ENCODE peak calls at places on chromosome 17, in ten cellular contexts. V is mucosa of descending colon, L is heart right ventricle, G is uterus, F is epithelial cell of esophagus, W is endodermal cell, Q is mesendoderm, H is Caco-2, C is upper lobe of right lung, P is ovary. A is an unnamed sample.

GRCh38 chr17:62792122-62792800 is 15.9 kb downstream of the MARCHF10 start:
- DNase-seq in P (no peak), C (no peak), V (no peak), F (peak), Q (no peak), H (no peak), W (peak), L (no peak), G (no peak), A (peak)

GRCh38 chr17:65387322-65387721 is 174.1 kb downstream of the AXIN2 start:
- DNase-seq in P (no peak), G (no peak), F (no peak), L (no peak), Q (no peak), H (no peak), C (no peak), V (no peak), W (no peak), A (no peak)

GRCh38 chr17:77315551-77316190 is 174.9 kb downstream of the SEC14L1 start:
- DNase-seq in F (no peak), H (no peak), P (no peak), C (peak), W (peak), Q (peak), G (no peak), V (peak), L (no peak), A (no peak)

GRCh38 chr17:42221886-42222745 is 27.8 kb upstream of the GHDC start:
- DNase-seq in G (no peak), C (no peak), V (no peak), P (no peak), H (peak), L (no peak), W (peak), F (peak), Q (peak), A (peak)

GRCh38 chr17:81641825-81642489 is 5.0 kb downstream of the TSPAN10 start:
- DNase-seq in G (no peak), C (no peak), V (peak), P (no peak), L (no peak), F (peak), Q (peak), W (peak), H (no peak), A (peak)

GRCh38 chr17:49546546-49547535 is 28.8 kb upstream of the NXPH3 start:
- DNase-seq in P (no peak), C (no peak), L (no peak), F (no peak), Q (no peak), G (no peak), H (no peak), W (peak), V (no peak), A (no peak)

GRCh38 chr17:48051706-48052486 is 3.7 kb downstream of the NFE2L1 start:
- DNase-seq in F (peak), Q (no peak), H (no peak), V (no peak), C (no peak), W (peak), G (peak), P (peak), L (peak), A (peak)

GRCh38 chr17:66275651-66276050 is 26.8 kb upstream of the PRKCA start:
- DNase-seq in L (no peak), F (peak), V (no peak), Q (no peak), G (no peak), H (no peak), W (no peak), C (no peak), P (no peak), A (peak)

GRCh38 chr17:50505731-50506130 is 2.5 kb upstream of the MYCBPAP start:
- DNase-seq in H (no peak), F (peak), C (no peak), G (no peak), L (no peak), Q (no peak), P (no peak), V (no peak), W (no peak), A (no peak)

GRCh38 chr17:49980703-49981197 is 11.8 kb downstream of the DLX4 start:
- DNase-seq in W (peak), P (no peak), C (no peak), L (no peak), F (peak), Q (peak), V (no peak), G (no peak), H (no peak), A (no peak)

GRCh38 chr17:8466873-8467272 is 31.2 kb downstream of the NDEL1 start:
- DNase-seq in C (no peak), L (no peak), W (no peak), P (no peak), V (no peak), Q (no peak), G (no peak), H (no peak), F (no peak), A (no peak)

GRCh38 chr17:8212312-8213180 is 2.2 kb upstream of the AURKB start:
- DNase-seq in Q (no peak), H (no peak), G (no peak), L (no peak), W (no peak), P (no peak), F (no peak), V (no peak), C (no peak), A (no peak)

GRCh38 chr17:8693328-8693727 is 51.3 kb downstream of the CCDC42 start:
- DNase-seq in L (no peak), F (peak), G (no peak), Q (peak), W (peak), V (no peak), H (no peak), P (no peak), C (no peak), A (no peak)

DNA sequence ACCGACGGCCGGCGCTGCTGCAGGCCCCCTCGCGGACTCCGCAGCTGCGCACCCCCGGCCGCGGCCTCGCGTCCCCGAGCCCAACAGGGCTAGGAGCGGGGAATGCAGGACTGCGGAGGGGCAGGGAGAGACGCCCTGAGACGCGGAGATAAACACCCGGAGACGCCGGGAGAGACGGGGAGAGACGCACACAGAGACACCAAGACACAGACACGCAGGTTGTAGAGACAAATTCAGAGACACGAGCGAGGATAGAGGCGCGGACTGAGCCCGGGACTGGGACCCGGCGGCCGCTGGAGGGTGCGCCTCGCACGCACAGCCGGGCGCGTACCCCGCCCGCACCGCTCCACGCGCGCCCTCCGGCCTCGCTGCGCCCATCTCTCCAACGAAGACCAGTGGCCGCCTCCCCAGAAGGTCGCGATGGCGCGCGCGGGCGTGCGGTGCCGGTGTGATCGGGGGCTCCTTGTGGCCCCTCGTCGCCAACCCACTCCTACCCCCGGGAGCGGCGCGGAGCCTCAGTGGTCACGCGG is 902 bp downstream of the STAC2 start:
- DNase-seq in C (no peak), Q (no peak), H (no peak), L (no peak), G (no peak), W (peak), F (no peak), V (peak), P (no peak), A (no peak)
- H3K4me3 ChIP-seq in C (peak), Q (no peak), H (no peak), L (peak), G (peak), W (no peak), F (no peak), V (no peak), P (peak), A (peak)

GRCh38 chr17:979211-979538 is 401 bp downstream of the NXN start:
- DNase-seq in C (no peak), V (peak), W (no peak), P (no peak), L (no peak), Q (no peak), H (no peak), F (no peak), G (no peak), A (no peak)
- H3K4me3 ChIP-seq in C (peak), V (no peak), W (no peak), P (peak), L (peak), Q (peak), H (peak), F (peak), G (peak), A (peak)

GRCh38 chr17:78933025-78933958 is 8.1 kb upstream of the TIMP2 start:
- DNase-seq in P (peak), F (peak), H (peak), L (no peak), V (no peak), Q (peak), W (no peak), C (no peak), G (peak), A (peak)
- H3K4me3 ChIP-seq in P (no peak), F (no peak), H (no peak), L (no peak), V (no peak), Q (no peak), W (no peak), C (no peak), G (no peak), A (peak)

DNA sequence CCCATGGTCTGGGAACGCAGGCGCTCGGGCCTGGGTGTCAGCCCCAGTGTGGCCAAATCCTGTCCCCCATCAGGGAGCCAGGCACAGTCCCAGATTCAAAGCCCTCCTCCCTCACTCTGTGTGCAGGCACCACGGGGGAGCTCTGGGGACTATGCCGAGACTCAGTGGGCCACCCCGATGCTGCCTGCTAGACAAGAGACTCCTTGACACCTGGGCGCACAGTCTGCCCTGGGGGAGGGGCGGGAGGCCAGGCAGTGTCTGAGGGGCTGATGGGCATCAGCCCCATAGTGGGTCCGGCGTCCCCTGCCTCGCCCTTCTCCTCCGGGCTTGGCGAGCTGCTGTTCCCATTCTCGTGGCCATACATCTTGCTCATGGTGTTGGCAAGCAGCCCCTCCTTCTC is 8.5 kb upstream of the CD79B start:
- DNase-seq in L (no peak), V (no peak), F (no peak), W (no peak), H (no peak), C (no peak), G (no peak), Q (no peak), P (no peak), A (no peak)
- H3K4me3 ChIP-seq in L (no peak), V (no peak), F (no peak), W (no peak), H (no peak), C (no peak), G (no peak), Q (no peak), P (no peak), A (no peak)

A was measured in GM23248.